ENCODE peak calls at places on chromosomes 7 and 10, in four cellular contexts. V is neural crest cell, R is bronchial epithelial cell, Q is AG04450. Z is an unnamed sample.

GRCh38 chr7:132536646-132537395 is 39.4 kb downstream of the PLXNA4 start:
- DNase-seq in V (no peak), R (no peak), Q (no peak), Z (no peak)

GRCh38 chr7:155810607-155811559 is 1.4 kb downstream of the SHH start:
- DNase-seq in V (no peak), R (peak), Q (no peak), Z (no peak)

GRCh38 chr10:103663802-103664201 is 170.3 kb downstream of the NEURL1 start:
- DNase-seq in V (no peak), R (no peak), Q (no peak), Z (no peak)

GRCh38 chr7:38507379-38507778 is 123.8 kb downstream of the AMPH start:
- DNase-seq in V (no peak), R (no peak), Q (no peak), Z (no peak)

GRCh38 chr7:139619367-139619657 is 95.8 kb downstream of the CLEC2L start:
- DNase-seq in V (no peak), R (peak), Q (peak), Z (no peak)

GRCh38 chr7:44387427-44387826 is 62.0 kb upstream of the CAMK2B start:
- DNase-seq in V (no peak), R (no peak), Q (no peak), Z (no peak)

GRCh38 chr7:7002416-7003062 is 176.5 kb upstream of the CCZ1B start:
- DNase-seq in V (no peak), R (peak), Q (no peak), Z (no peak)

GRCh38 chr10:75110006-75110632 is 1.3 kb upstream of the SAMD8 start:
- DNase-seq in V (no peak), R (no peak), Q (no peak), Z (no peak)

GRCh38 chr7:41147651-41148360 is 555.1 kb downstream of the INHBA start:
- DNase-seq in V (no peak), R (peak), Q (no peak), Z (no peak)

GRCh38 chr10:33643042-33643441 is 308.6 kb upstream of the NRP1 start:
- DNase-seq in V (no peak), R (peak), Q (peak), Z (no peak)

GRCh38 chr10:14330390-14331071 is at the start of gene FRMD4A:
- DNase-seq in V (no peak), R (no peak), Q (no peak), Z (no peak)

GRCh38 chr7:93551063-93551895 is 23.2 kb downstream of the CALCR start:
- DNase-seq in V (no peak), R (peak), Q (peak), Z (no peak)

GRCh38 chr7:73663033-73663432 is 4.6 kb upstream of the VPS37D start:
- DNase-seq in V (no peak), R (no peak), Q (no peak), Z (no peak)

GRCh38 chr10:8045728-8046494 is 8.6 kb upstream of the GATA3 start:
- DNase-seq in V (no peak), R (no peak), Q (no peak), Z (no peak)

GRCh38 chr10:74825371-74826141 is 844 bp upstream of the KAT6B start:
- DNase-seq in V (peak), R (no peak), Q (no peak), Z (peak)

GRCh38 chr7:117582219-117582704 is 102.4 kb downstream of the CFTR start:
- DNase-seq in V (no peak), R (peak), Q (peak), Z (no peak)

GRCh38 chr7:481219-481930 is 38.3 kb downstream of the PDGFA start:
- DNase-seq in V (no peak), R (no peak), Q (no peak), Z (no peak)

GRCh38 chr7:4797858-4798705 is 22.7 kb downstream of the AP5Z1 start:
- DNase-seq in V (peak), R (peak), Q (no peak), Z (peak)

GRCh38 chr7:55369427-55369826 is 4.3 kb downstream of the LANCL2 start:
- DNase-seq in V (no peak), R (peak), Q (peak), Z (no peak)

GRCh38 chr10:132942101-132942739 is at the start of gene CFAP46:
- DNase-seq in V (peak), R (no peak), Q (no peak), Z (peak)

GRCh38 chr7:42639930-42640329 is 271.9 kb downstream of the C7orf25 start:
- DNase-seq in V (no peak), R (no peak), Q (no peak), Z (no peak)

GRCh38 chr7:128741491-128741890 is 2.3 kb downstream of the CALU start:
- DNase-seq in V (no peak), R (no peak), Q (no peak), Z (no peak)

GRCh38 chr10:27482984-27483956 is 20.8 kb upstream of the RAB18 start:
- DNase-seq in V (no peak), R (peak), Q (no peak), Z (no peak)

GRCh38 chr10:82942572-82943091 is 1067.6 kb downstream of the NRG3 start:
- DNase-seq in V (no peak), R (no peak), Q (no peak), Z (no peak)

GRCh38 chr7:76390092-76390491 is 19.4 kb downstream of the SSC4D start:
- DNase-seq in V (no peak), R (no peak), Q (no peak), Z (no peak)

GRCh38 chr7:18496336-18496700 is 769 bp downstream of the HDAC9 start:
- DNase-seq in V (no peak), R (no peak), Q (no peak), Z (no peak)

GRCh38 chr7:140049339-140050024 is 13.3 kb downstream of the PARP12 start:
- DNase-seq in V (no peak), R (no peak), Q (no peak), Z (no peak)

GRCh38 chr10:75851946-75852345 is 420.5 kb downstream of the LRMDA start:
- DNase-seq in V (no peak), R (no peak), Q (no peak), Z (no peak)

GRCh38 chr7:22954251-22954650 is 59.7 kb downstream of the HYCC1 start:
- DNase-seq in V (no peak), R (no peak), Q (no peak), Z (no peak)

GRCh38 chr7:22948770-22949169 is 65.2 kb downstream of the HYCC1 start:
- DNase-seq in V (no peak), R (no peak), Q (no peak), Z (no peak)

GRCh38 chr7:22945584-22945983 is 68.3 kb downstream of the HYCC1 start:
- DNase-seq in V (no peak), R (no peak), Q (no peak), Z (no peak)

GRCh38 chr7:22952306-22953011 is 61.5 kb downstream of the HYCC1 start:
- DNase-seq in V (no peak), R (no peak), Q (no peak), Z (no peak)

DNA sequence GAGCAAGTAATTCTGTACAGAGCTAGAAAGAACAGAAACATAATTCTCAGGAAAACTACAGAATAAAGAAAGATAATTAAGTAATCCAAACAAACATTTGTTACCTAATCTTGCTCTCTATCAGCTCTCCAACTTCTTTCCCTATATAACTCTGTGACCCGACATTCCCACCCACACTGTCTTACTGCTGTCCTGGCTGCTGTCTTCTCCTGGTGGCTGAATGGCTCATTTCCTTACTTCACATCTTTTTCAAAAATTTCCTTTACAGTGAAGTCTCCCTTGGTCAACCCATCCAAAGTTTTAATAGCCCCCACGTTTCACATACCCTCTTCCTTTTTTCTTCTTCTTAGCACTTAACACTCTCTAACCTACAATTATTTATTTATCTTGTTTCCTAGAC is 64.0 kb downstream of the HYCC1 start:
- DNase-seq in V (no peak), R (no peak), Q (no peak), Z (no peak)
- TF ChIP-seq CTCF in V (no peak), R (no peak), Q (peak), Z (no peak)

DNA sequence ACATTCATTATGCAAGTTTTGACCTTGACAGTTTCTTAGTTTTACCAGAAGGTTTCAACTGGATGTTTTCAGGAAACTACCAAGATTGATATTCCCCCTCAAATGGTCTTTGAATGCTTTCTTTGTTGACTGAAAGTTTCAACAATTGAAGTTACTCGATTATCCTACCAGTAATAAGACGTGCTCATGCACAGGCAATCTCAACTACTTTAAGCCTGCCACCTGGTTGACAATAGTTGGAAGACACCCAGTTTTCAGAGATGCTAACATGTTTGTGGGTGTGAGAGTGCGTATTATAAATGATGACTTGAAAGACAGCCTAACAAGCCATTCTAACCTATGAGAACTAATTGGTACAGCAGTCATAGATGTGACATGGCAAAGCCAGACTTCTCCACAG is 73.4 kb upstream of the ITPRID1 start:
- DNase-seq in V (no peak), R (no peak), Q (no peak), Z (no peak)
- TF ChIP-seq CTCF in V (no peak), R (no peak), Q (no peak), Z (no peak)

GRCh38 chr7:104152468-104152867 is 55.3 kb downstream of the ORC5 start:
- DNase-seq in V (no peak), R (no peak), Q (no peak), Z (no peak)

GRCh38 chr7:104160375-104160774 is 47.4 kb downstream of the ORC5 start:
- DNase-seq in V (no peak), R (peak), Q (no peak), Z (no peak)

GRCh38 chr7:104161244-104161643 is 46.6 kb downstream of the ORC5 start:
- DNase-seq in V (no peak), R (no peak), Q (no peak), Z (no peak)

GRCh38 chr7:104153287-104153686 is 54.5 kb downstream of the ORC5 start:
- DNase-seq in V (no peak), R (no peak), Q (no peak), Z (no peak)

GRCh38 chr7:104156842-104157277 is 51.0 kb downstream of the ORC5 start:
- DNase-seq in V (no peak), R (peak), Q (no peak), Z (no peak)
- TF ChIP-seq CTCF in V (peak), R (peak), Q (peak), Z (no peak)

DNA sequence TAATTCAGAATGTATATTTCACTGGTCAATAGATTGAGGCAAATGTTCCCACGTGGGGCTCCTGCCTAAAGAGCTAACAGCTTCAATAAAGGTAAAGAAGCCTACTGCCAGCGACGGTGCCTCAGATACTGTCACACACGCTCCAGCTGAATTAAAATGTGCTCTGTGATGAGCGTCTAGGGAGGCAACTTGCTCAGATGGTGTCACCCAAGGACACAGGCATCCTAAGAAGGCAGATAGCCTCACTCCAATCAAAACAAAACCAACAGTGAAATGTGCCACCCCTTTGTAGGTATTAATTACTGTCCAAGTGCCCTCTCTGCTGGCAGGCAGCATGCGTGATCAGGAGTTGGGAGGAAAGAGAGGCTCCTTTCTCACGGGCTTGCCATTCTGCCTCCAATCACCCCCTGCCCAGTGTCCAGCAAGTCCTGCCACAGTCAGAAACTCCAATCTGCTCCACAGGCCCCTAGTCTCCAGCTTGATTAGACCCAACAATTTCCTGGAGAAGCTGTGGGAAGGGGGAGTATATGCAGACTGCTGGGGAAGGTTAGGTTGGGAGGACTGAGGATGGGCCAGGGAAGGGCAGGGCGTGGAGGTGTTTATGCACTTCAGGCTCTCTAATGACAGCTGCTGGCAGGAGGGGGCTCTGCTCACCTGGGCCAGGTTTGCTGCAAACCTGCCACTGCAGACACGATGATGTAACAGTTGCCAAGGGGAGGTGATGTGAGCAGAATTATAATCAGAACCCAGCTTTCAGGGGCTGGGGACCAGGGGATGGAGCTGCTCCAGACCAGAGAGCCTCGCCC is 297.9 kb downstream of the GRID1 start:
- DNase-seq in V (no peak), R (no peak), Q (no peak), Z (no peak)
- TF ChIP-seq CTCF in V (no peak), R (no peak), Q (no peak), Z (no peak)

Z was measured in activated B cell treated with CpG ODN at 0.5 μM for 24 hours.